ENCODE peak calls at places on chromosomes 7 and 10, in seven cellular contexts. One of them, this sample, is unnamed.
A peak's percentile ranks its signal among the peaks of the same experiment; 100 is the strongest.

GRCh38 chr7:47670738-47671137 is 88.8 kb upstream of the TNS3 start:
- DNase-seq in A549: no peak
- DNase-seq in choroid plexus epithelial cell: no peak
- DNase-seq in testis: no peak
- DNase-seq in astrocyte of the spinal cord: no peak
- DNase-seq in GM12864: peak; percentile 96
- DNase-seq in bronchial epithelial cell: no peak
- DNase-seq in this sample: peak; percentile 93

GRCh38 chr7:128206017-128206746 is 34.9 kb upstream of the LEP start:
- DNase-seq in A549: no peak
- DNase-seq in choroid plexus epithelial cell: no peak
- DNase-seq in testis: no peak
- DNase-seq in astrocyte of the spinal cord: no peak
- DNase-seq in GM12864: no peak
- DNase-seq in bronchial epithelial cell: no peak
- DNase-seq in this sample: no peak

GRCh38 chr7:123769371-123769770 is 20.6 kb upstream of the WASL start:
- DNase-seq in A549: peak; percentile 89
- DNase-seq in choroid plexus epithelial cell: peak; percentile 54
- DNase-seq in testis: peak; percentile 34
- DNase-seq in astrocyte of the spinal cord: peak; percentile 67
- DNase-seq in GM12864: no peak
- DNase-seq in bronchial epithelial cell: peak; percentile 94
- DNase-seq in this sample: no peak

GRCh38 chr10:2914741-2915140 is 152.6 kb upstream of the PFKP start:
- DNase-seq in A549: no peak
- DNase-seq in choroid plexus epithelial cell: no peak
- DNase-seq in testis: no peak
- DNase-seq in astrocyte of the spinal cord: no peak
- DNase-seq in GM12864: no peak
- DNase-seq in bronchial epithelial cell: no peak
- DNase-seq in this sample: no peak

GRCh38 chr7:113015038-113015645 is 71.5 kb downstream of the GPR85 start:
- DNase-seq in A549: peak; percentile 30
- DNase-seq in choroid plexus epithelial cell: peak; percentile 77
- DNase-seq in testis: no peak
- DNase-seq in astrocyte of the spinal cord: peak; percentile 46
- DNase-seq in GM12864: no peak
- DNase-seq in bronchial epithelial cell: peak; percentile 54
- DNase-seq in this sample: peak; percentile 1

GRCh38 chr7:79673969-79674368 is 220.5 kb upstream of the MAGI2 start:
- DNase-seq in A549: no peak
- DNase-seq in choroid plexus epithelial cell: no peak
- DNase-seq in testis: no peak
- DNase-seq in astrocyte of the spinal cord: no peak
- DNase-seq in GM12864: no peak
- DNase-seq in bronchial epithelial cell: no peak
- DNase-seq in this sample: no peak

GRCh38 chr7:152866791-152867481 is 107.4 kb downstream of the ACTR3B start:
- DNase-seq in A549: no peak
- DNase-seq in choroid plexus epithelial cell: no peak
- DNase-seq in testis: no peak
- DNase-seq in astrocyte of the spinal cord: no peak
- DNase-seq in GM12864: no peak
- DNase-seq in bronchial epithelial cell: no peak
- DNase-seq in this sample: no peak

GRCh38 chr7:149423441-149423970 is 37.4 kb downstream of the ZNF777 start:
- DNase-seq in A549: no peak
- DNase-seq in choroid plexus epithelial cell: no peak
- DNase-seq in testis: peak; percentile 55
- DNase-seq in astrocyte of the spinal cord: no peak
- DNase-seq in GM12864: no peak
- DNase-seq in bronchial epithelial cell: peak; percentile 4
- DNase-seq in this sample: no peak

GRCh38 chr10:48938990-48939536 is 577 bp downstream of the LRRC18 start:
- DNase-seq in A549: no peak
- DNase-seq in choroid plexus epithelial cell: no peak
- DNase-seq in testis: no peak
- DNase-seq in astrocyte of the spinal cord: no peak
- DNase-seq in GM12864: no peak
- DNase-seq in bronchial epithelial cell: no peak
- DNase-seq in this sample: no peak

GRCh38 chr10:13671874-13672273 is 85.1 kb downstream of the PRPF18 start:
- DNase-seq in A549: no peak
- DNase-seq in choroid plexus epithelial cell: no peak
- DNase-seq in testis: no peak
- DNase-seq in astrocyte of the spinal cord: no peak
- DNase-seq in GM12864: no peak
- DNase-seq in bronchial epithelial cell: no peak
- DNase-seq in this sample: no peak

GRCh38 chr7:22586806-22587180 is 86.8 kb upstream of the STEAP1B start:
- DNase-seq in A549: peak; percentile 46
- DNase-seq in choroid plexus epithelial cell: peak; percentile 72
- DNase-seq in testis: no peak
- DNase-seq in astrocyte of the spinal cord: no peak
- DNase-seq in GM12864: no peak
- DNase-seq in bronchial epithelial cell: peak; percentile 55
- DNase-seq in this sample: no peak

GRCh38 chr10:118310822-118311221 is 31.3 kb downstream of the FAM204A start:
- DNase-seq in A549: no peak
- DNase-seq in choroid plexus epithelial cell: peak; percentile 45
- DNase-seq in testis: no peak
- DNase-seq in astrocyte of the spinal cord: peak; percentile 9
- DNase-seq in GM12864: no peak
- DNase-seq in bronchial epithelial cell: peak; percentile 17
- DNase-seq in this sample: no peak

GRCh38 chr10:47452495-47453434 is 31.1 kb downstream of the ANXA8 start:
- DNase-seq in A549: no peak
- DNase-seq in choroid plexus epithelial cell: no peak
- DNase-seq in testis: no peak
- DNase-seq in astrocyte of the spinal cord: no peak
- DNase-seq in GM12864: no peak
- DNase-seq in bronchial epithelial cell: no peak
- DNase-seq in this sample: no peak

GRCh38 chr7:110718514-110719205 is 372.3 kb upstream of the LRRN3 start:
- DNase-seq in A549: no peak
- DNase-seq in choroid plexus epithelial cell: no peak
- DNase-seq in testis: no peak
- DNase-seq in astrocyte of the spinal cord: no peak
- DNase-seq in GM12864: no peak
- DNase-seq in bronchial epithelial cell: no peak
- DNase-seq in this sample: no peak

GRCh38 chr7:41810258-41810576 is 107.3 kb upstream of the INHBA start:
- DNase-seq in A549: no peak
- DNase-seq in choroid plexus epithelial cell: no peak
- DNase-seq in testis: no peak
- DNase-seq in astrocyte of the spinal cord: no peak
- DNase-seq in GM12864: peak; percentile 30
- DNase-seq in bronchial epithelial cell: no peak
- DNase-seq in this sample: peak; percentile 62

GRCh38 chr10:89702121-89702480 is 711 bp downstream of the KIF20B start:
- DNase-seq in A549: no peak
- DNase-seq in choroid plexus epithelial cell: no peak
- DNase-seq in testis: no peak
- DNase-seq in astrocyte of the spinal cord: no peak
- DNase-seq in GM12864: peak; percentile 5
- DNase-seq in bronchial epithelial cell: no peak
- DNase-seq in this sample: peak; percentile 35

GRCh38 chr10:116741391-116742351 is 695 bp downstream of the HSPA12A start:
- DNase-seq in A549: no peak
- DNase-seq in choroid plexus epithelial cell: no peak
- DNase-seq in testis: peak; percentile 66
- DNase-seq in astrocyte of the spinal cord: no peak
- DNase-seq in GM12864: no peak
- DNase-seq in bronchial epithelial cell: no peak
- DNase-seq in this sample: no peak

GRCh38 chr10:132939957-132940790 is 2.2 kb downstream of the CFAP46 start:
- DNase-seq in A549: peak; percentile 62
- DNase-seq in choroid plexus epithelial cell: peak; percentile 63
- DNase-seq in testis: peak; percentile 53
- DNase-seq in astrocyte of the spinal cord: peak; percentile 28
- DNase-seq in GM12864: no peak
- DNase-seq in bronchial epithelial cell: peak; percentile 18
- DNase-seq in this sample: peak; percentile 50

DNA sequence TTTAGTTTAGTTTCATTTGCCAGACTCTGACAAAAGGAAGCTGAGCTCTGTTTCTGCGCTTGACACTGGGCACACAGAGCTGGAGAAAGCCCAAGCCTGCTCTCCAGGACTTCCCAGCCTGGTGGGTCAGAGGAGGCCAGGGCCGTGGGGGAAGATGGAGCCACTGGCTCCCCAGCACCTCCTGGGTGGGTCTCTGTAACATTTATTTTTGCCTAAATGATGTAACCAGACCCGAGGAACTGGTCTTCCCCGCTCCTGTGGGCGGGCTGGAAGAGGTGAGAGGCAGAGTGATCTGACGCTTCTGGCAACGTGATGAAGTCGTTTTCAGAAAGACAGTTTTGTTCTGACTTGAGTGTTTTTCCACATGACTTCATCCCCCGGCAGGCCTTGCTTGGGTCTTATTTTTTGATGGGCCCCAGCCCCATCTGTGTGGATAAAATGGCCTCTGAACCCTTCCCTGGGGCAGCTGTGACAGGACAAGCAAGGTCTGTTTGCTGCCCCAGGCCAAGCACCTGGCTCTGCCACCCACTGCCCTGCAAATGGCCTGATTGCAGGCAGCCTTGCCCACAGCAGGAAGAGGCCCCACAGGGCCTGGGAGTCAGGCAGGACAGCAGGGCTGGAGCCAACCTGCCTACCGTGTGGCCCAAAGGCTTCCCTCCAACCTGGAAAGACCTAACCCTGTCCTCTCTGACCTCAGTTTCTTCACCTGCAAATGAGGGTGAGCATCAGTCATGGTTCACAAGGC is 304.9 kb upstream of the ZMIZ1 start:
- DNase-seq in A549: no peak
- DNase-seq in choroid plexus epithelial cell: no peak
- DNase-seq in testis: peak; percentile 48
- DNase-seq in astrocyte of the spinal cord: no peak
- DNase-seq in GM12864: peak; percentile 3
- DNase-seq in bronchial epithelial cell: no peak
- DNase-seq in this sample: no peak
- H3K4me3 ChIP-seq in A549: no peak overlapping the region
- H3K4me3 ChIP-seq in choroid plexus epithelial cell: no peak overlapping the region
- H3K4me3 ChIP-seq in testis: no peak overlapping the region
- H3K4me3 ChIP-seq in astrocyte of the spinal cord: no peak overlapping the region
- H3K4me3 ChIP-seq in GM12864: no peak overlapping the region
- H3K4me3 ChIP-seq in bronchial epithelial cell: no peak overlapping the region
- H3K4me3 ChIP-seq in this sample: no peak overlapping the region

DNA sequence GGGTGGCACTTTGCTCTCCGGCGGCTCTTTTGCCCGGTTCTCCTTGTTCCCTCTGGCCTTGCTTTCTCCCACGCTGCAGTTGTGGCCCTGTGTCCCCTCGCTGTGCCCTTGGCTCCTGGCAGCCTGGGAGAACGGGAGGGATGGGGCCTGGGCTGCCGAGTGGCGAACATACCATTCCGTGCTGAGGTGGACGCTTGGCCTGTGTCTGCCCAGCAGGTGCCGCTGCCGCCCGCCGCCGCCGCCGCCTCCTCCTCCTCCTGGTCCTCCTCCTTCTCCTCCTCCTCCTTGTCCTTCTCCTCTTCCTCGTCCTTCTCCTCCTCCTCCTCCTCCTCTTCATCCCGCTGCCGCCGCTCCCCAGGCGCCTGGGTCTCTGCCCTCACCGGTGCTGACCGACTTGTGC is 36.0 kb downstream of the AGAP3 start:
- DNase-seq in A549: no peak
- DNase-seq in choroid plexus epithelial cell: no peak
- DNase-seq in testis: peak; percentile 80
- DNase-seq in astrocyte of the spinal cord: no peak
- DNase-seq in GM12864: no peak
- DNase-seq in bronchial epithelial cell: no peak
- DNase-seq in this sample: no peak
- TF ChIP-seq CTCF in A549: no peak
- TF ChIP-seq CTCF in choroid plexus epithelial cell: no peak
- TF ChIP-seq CTCF in testis: peak; percentile 55
- TF ChIP-seq CTCF in astrocyte of the spinal cord: peak; percentile 32
- TF ChIP-seq CTCF in GM12864: no peak
- TF ChIP-seq CTCF in bronchial epithelial cell: peak; percentile 28
- TF ChIP-seq CTCF in this sample: no peak

DNA sequence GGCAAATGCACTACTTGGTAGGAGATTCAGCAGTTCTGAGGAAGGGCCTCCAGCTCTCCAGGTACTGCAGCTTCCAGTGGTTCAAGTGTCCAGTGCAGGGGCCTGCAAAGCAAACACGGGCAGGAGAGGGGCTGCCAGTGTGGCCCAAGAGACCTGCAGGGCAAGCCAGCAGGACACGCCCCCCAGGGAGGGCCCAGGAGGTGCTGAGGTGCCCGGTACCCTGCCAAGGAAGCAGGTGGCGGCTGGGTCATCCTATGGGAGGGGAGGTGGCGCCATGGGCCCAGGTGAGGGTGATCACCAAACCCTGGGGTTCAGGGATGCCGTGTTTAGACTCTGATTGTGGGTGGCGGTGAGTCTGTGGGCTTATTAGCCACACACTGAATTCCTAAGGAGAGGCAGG is 45.7 kb downstream of the PARP12 start:
- DNase-seq in A549: no peak
- DNase-seq in choroid plexus epithelial cell: no peak
- DNase-seq in testis: no peak
- DNase-seq in astrocyte of the spinal cord: no peak
- DNase-seq in GM12864: no peak
- DNase-seq in bronchial epithelial cell: no peak
- DNase-seq in this sample: no peak
- H3K4me3 ChIP-seq in A549: no peak overlapping the region
- H3K4me3 ChIP-seq in choroid plexus epithelial cell: no peak overlapping the region
- H3K4me3 ChIP-seq in testis: no peak overlapping the region
- H3K4me3 ChIP-seq in astrocyte of the spinal cord: no peak overlapping the region
- H3K4me3 ChIP-seq in GM12864: no peak overlapping the region
- H3K4me3 ChIP-seq in bronchial epithelial cell: no peak overlapping the region
- H3K4me3 ChIP-seq in this sample: no peak overlapping the region

DNA sequence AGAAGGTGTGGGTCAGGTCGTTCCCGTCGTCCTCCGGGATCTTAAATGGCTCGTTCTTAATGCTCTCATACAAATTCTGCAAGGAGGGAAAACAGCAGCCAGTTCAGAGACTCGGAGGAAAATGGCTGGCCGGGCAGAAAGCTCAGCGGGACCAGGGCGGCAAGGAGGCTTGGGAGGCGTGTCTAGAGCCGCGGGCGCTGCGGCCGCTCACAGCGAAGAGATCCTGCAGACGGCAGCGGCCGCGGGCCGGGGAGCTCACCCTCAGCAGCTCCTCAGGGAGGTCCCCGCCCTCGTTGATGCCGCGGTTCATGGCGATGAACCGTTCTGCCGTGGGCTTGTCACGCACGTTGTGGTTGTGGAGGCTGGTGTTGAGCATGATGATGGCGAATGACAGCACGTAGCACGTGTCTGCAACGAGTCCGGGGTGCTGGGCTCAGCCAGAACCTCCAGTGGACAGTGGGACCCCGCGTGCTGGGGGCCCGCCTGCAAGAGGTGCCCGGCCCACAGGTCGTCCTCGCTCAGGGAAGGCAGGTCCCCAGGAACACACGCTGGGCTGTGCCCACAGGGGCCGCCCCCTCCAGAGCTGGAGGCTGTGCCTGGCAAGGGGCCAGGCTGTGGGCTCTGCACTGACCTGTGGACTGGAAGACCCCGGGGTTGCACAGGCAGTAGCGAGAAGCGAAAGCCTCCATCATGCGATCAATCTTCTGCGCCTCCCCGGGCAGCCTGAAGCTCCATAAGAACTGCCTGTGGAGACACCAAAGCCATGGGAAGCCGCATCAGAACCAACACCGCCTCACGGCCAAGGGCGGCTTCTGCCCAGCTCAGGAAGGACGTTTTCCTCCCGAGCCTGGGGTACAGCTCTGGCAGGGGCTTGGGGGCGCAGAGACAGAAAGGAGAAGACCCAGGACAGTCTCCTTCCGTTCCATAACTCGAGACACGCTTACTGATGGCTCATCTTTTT is 101.6 kb downstream of the CYTH3 start:
- DNase-seq in A549: no peak
- DNase-seq in choroid plexus epithelial cell: no peak
- DNase-seq in testis: no peak
- DNase-seq in astrocyte of the spinal cord: no peak
- DNase-seq in GM12864: no peak
- DNase-seq in bronchial epithelial cell: no peak
- DNase-seq in this sample: no peak
- TF ChIP-seq CTCF in A549: no peak
- TF ChIP-seq CTCF in choroid plexus epithelial cell: no peak
- TF ChIP-seq CTCF in testis: no peak
- TF ChIP-seq CTCF in astrocyte of the spinal cord: no peak
- TF ChIP-seq CTCF in GM12864: no peak
- TF ChIP-seq CTCF in bronchial epithelial cell: no peak
- TF ChIP-seq CTCF in this sample: no peak